ENCODE peak calls at places on chromosomes 5 and 9, in nine cellular contexts. X is activated CD8-positive, alpha-beta T cell treated with anti-CD3 and anti-CD28 coated beads for 36 hours; K is activated T-cell treated with anti-CD3 and anti-CD28 coated beads, Interleukin-2, amount 50 U/mL, for 72 hours; O is heart left ventricle; E is A549; J is T-helper 17 cell; Y is upper lobe of right lung; A is T-cell; V is left lobe of liver. C is an unnamed sample.

GRCh38 chr5:14269395-14269794 is 126.3 kb downstream of the TRIO start:
- ATAC-seq in O (no peak), K (no peak), J (no peak), V (no peak), A (no peak), X (no peak), Y (no peak), E (no peak), C (no peak)

GRCh38 chr5:115349001-115349817 is 52.8 kb upstream of the CCDC112 start:
- ATAC-seq in K (no peak), E (peak), Y (peak), V (peak), X (no peak), J (no peak), A (no peak), O (peak), C (peak)

GRCh38 chr5:10679336-10679988 is 81.6 kb downstream of the DAP start:
- ATAC-seq in V (no peak), A (no peak), X (no peak), K (no peak), E (no peak), Y (no peak), O (peak), J (no peak), C (no peak)

GRCh38 chr5:57422993-57423392 is 59.6 kb downstream of the ACTBL2 start:
- ATAC-seq in E (no peak), K (no peak), V (no peak), X (no peak), O (peak), A (no peak), J (no peak), Y (peak), C (no peak)

GRCh38 chr9:136928591-136928990 is 15.9 kb downstream of the FBXW5 start:
- ATAC-seq in E (peak), J (no peak), A (no peak), O (peak), X (no peak), K (peak), V (peak), Y (peak), C (no peak)

GRCh38 chr9:100066539-100066938 is 32.3 kb downstream of the ERP44 start:
- ATAC-seq in X (no peak), V (peak), A (no peak), Y (peak), O (peak), K (no peak), J (no peak), E (peak), C (no peak)

GRCh38 chr9:132986114-132986513 is 7.6 kb downstream of the GFI1B start:
- ATAC-seq in Y (no peak), J (no peak), O (peak), V (no peak), A (no peak), X (no peak), E (no peak), K (no peak), C (no peak)

GRCh38 chr9:69857828-69858227 is 37.2 kb downstream of the CFAP95 start:
- ATAC-seq in A (no peak), O (no peak), X (no peak), J (no peak), K (no peak), V (peak), E (no peak), Y (no peak), C (no peak)

GRCh38 chr9:571066-571465 is 270.4 kb upstream of the DMRT1 start:
- ATAC-seq in Y (peak), A (no peak), J (no peak), E (peak), O (peak), X (no peak), V (peak), K (no peak), C (no peak)

GRCh38 chr5:110812639-110813038 is 73.8 kb downstream of the SLC25A46 start:
- ATAC-seq in J (no peak), E (no peak), V (no peak), A (no peak), X (no peak), O (no peak), Y (no peak), K (no peak), C (no peak)